ENCODE peak calls at places on chromosomes 6 and 20, in seven cellular contexts. X is lower lobe of right lung; S is CD8-positive, alpha-beta T cell; G is fibroblast of lung; Q is left ventricle myocardium inferior; J is GM23248; R is heart right ventricle. B is an unnamed sample. For H3K36me3, the result is how much of the 10 kb centered on the place peaks cover.

GRCh38 chr6:167116109-167116837 is 6.6 kb upstream of the CCR6 start:
- DNase-seq in X (no peak), Q (no peak), J (peak), R (no peak), G (no peak), S (no peak), B (peak)

GRCh38 chr6:161954699-161955276 is 680.9 kb upstream of the AGPAT4 start:
- DNase-seq in R (no peak), X (no peak), G (no peak), Q (no peak), S (no peak), J (no peak), B (no peak)

GRCh38 chr20:13006825-13007224 is 1.9 kb upstream of the SPTLC3 start:
- DNase-seq in Q (no peak), S (no peak), G (peak), J (peak), X (no peak), R (no peak), B (no peak)

GRCh38 chr6:13229205-13230085 is 98.9 kb downstream of the TBC1D7 start:
- DNase-seq in R (no peak), Q (no peak), X (no peak), S (peak), G (no peak), J (no peak), B (no peak)

GRCh38 chr20:53643031-53643832 is 49.6 kb upstream of the ZNF217 start:
- DNase-seq in Q (no peak), S (peak), G (peak), R (no peak), J (peak), X (peak), B (no peak)

GRCh38 chr6:131183427-131184095 is 48.3 kb downstream of the AKAP7 start:
- DNase-seq in Q (no peak), R (no peak), G (no peak), S (no peak), X (no peak), J (no peak), B (no peak)

GRCh38 chr6:129351807-129352206 is 358.2 kb downstream of the ARHGAP18 start:
- DNase-seq in R (no peak), S (no peak), J (no peak), X (no peak), Q (no peak), G (no peak), B (no peak)

GRCh38 chr6:113860165-113860955 is 3.2 kb downstream of the MARCKS start:
- DNase-seq in R (peak), J (peak), S (no peak), Q (peak), G (peak), X (no peak), B (peak)

GRCh38 chr20:43985121-43985520 is 70.5 kb downstream of the TOX2 start:
- DNase-seq in R (no peak), X (no peak), S (no peak), Q (no peak), G (no peak), J (no peak), B (no peak)

GRCh38 chr6:70834520-70834919 is 122.3 kb downstream of the B3GAT2 start:
- DNase-seq in R (no peak), X (no peak), G (peak), J (peak), S (no peak), Q (no peak), B (no peak)

GRCh38 chr6:81480139-81480538 is 272.3 kb downstream of the TENT5A start:
- DNase-seq in Q (no peak), J (peak), S (no peak), G (no peak), X (no peak), R (no peak), B (no peak)

GRCh38 chr6:122042851-122043250 is 356.6 kb upstream of the HSF2 start:
- DNase-seq in G (peak), Q (no peak), X (no peak), R (no peak), S (no peak), J (peak), B (peak)

GRCh38 chr6:35368038-35368887 is 25.9 kb downstream of the PPARD start:
- DNase-seq in J (peak), S (no peak), R (no peak), Q (no peak), G (no peak), X (no peak), B (no peak)

GRCh38 chr6:108719477-108719876 is 128.7 kb upstream of the ARMC2 start:
- DNase-seq in J (no peak), S (no peak), R (no peak), G (no peak), Q (no peak), X (no peak), B (no peak)

GRCh38 chr20:61554617-61555016 is 302.6 kb downstream of the CDH4 start:
- DNase-seq in R (no peak), X (no peak), Q (no peak), S (no peak), G (no peak), J (no peak), B (no peak)

GRCh38 chr6:57021086-57021720 is 25.3 kb upstream of the KIAA1586 start:
- DNase-seq in R (no peak), Q (no peak), J (peak), X (no peak), G (peak), S (no peak), B (no peak)

GRCh38 chr6:111527367-111527766 is 44.3 kb upstream of the REV3L start:
- DNase-seq in J (no peak), Q (no peak), X (no peak), G (no peak), S (no peak), R (no peak), B (no peak)

GRCh38 chr6:136757150-136757549 is 35.1 kb downstream of the MAP3K5 start:
- DNase-seq in X (no peak), G (no peak), R (no peak), S (no peak), J (peak), Q (no peak), B (no peak)

GRCh38 chr20:37640600-37641561 is 52.9 kb upstream of the CTNNBL1 start:
- DNase-seq in S (no peak), J (peak), G (peak), X (no peak), R (no peak), Q (no peak), B (no peak)

GRCh38 chr6:12504325-12504966 is 212.1 kb upstream of the PHACTR1 start:
- DNase-seq in R (no peak), S (no peak), G (no peak), X (no peak), J (peak), Q (no peak), B (no peak)

GRCh38 chr6:160378886-160379285 is 30.7 kb downstream of the SLC22A3 start:
- DNase-seq in S (no peak), G (peak), R (no peak), X (no peak), Q (no peak), J (peak), B (no peak)

GRCh38 chr6:168163096-168163731 is 84.2 kb upstream of the FRMD1 start:
- DNase-seq in J (no peak), Q (no peak), S (no peak), G (no peak), X (no peak), R (no peak), B (peak)

GRCh38 chr6:34098045-34098936 is 47.6 kb downstream of the GRM4 start:
- DNase-seq in G (no peak), S (no peak), R (no peak), Q (no peak), X (no peak), J (no peak), B (no peak)

GRCh38 chr6:166611631-166612030 is 15.4 kb downstream of the RPS6KA2 start:
- DNase-seq in X (no peak), J (no peak), G (no peak), Q (no peak), S (no peak), R (no peak), B (no peak)

GRCh38 chr20:38870733-38871559 is 55.3 kb upstream of the FAM83D start:
- DNase-seq in J (peak), Q (no peak), S (peak), R (no peak), G (no peak), X (no peak), B (no peak)

GRCh38 chr20:63682384-63683139 is 13.9 kb upstream of the TNFRSF6B start:
- DNase-seq in X (no peak), R (peak), S (no peak), J (peak), Q (peak), G (peak), B (peak)

GRCh38 chr6:112145080-112145573 is 57.7 kb downstream of the FAM229B start:
- DNase-seq in S (no peak), J (no peak), X (no peak), Q (no peak), G (no peak), R (no peak), B (peak)

GRCh38 chr6:33123732-33124524 is 48.1 kb downstream of the HLA-DPB1 start:
- DNase-seq in J (peak), X (no peak), S (no peak), R (no peak), G (peak), Q (no peak), B (no peak)

GRCh38 chr20:6501061-6501460 is 266.4 kb upstream of the BMP2 start:
- DNase-seq in J (peak), Q (no peak), R (no peak), G (peak), X (no peak), S (no peak), B (no peak)

GRCh38 chr20:36574278-36575065 is 1.1 kb downstream of the TGIF2 start:
- DNase-seq in R (peak), S (peak), Q (peak), X (peak), J (peak), G (peak), B (peak)

DNA sequence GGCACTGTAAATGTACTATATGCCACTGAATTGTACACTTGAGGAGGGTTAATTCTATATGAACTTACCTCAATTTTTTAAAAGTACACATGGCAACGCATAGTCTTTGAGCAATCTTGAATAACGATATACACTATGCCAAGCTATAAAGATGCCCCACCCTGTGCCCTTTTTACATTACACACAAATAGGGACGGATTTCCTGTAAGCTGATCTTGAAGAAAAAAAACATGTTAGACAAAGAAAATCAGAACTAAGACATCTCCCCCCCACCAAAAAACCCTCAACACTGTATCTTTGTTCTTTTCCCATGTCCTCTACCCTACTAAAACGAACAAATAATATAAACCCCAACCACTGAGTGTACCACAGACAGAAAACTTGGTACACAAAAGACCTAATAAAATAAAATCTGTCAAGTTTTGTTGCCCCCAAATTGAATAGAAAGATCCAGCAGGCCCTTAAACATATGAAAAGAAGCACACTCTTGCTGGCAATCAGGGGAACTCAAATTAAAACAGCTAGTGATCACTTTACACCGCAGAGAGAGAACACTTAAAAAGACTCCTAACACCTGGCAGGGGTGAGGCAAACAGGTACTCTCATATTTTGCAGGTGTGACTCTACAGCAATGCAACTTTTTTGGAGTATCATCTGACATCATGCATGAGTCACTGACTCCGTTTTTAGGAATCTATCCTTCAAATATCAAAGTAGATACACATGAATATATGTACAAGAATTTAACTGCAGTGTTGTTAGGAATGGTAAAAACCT is 29.6 kb downstream of the BACH2 start:
- DNase-seq in J (no peak), S (peak), Q (no peak), R (no peak), G (no peak), X (no peak), B (no peak)
- H3K36me3 ChIP-seq in J (under half), S (under half), Q (under half), R (under half), G (under half), X (under half), B (under half)

GRCh38 chr20:3728354-3728753 is 4.1 kb upstream of the HSPA12B start:
- DNase-seq in G (no peak), R (no peak), J (no peak), X (no peak), Q (no peak), S (no peak), B (no peak)
- H3K27ac ChIP-seq in G (no peak), R (peak), J (no peak), X (no peak), Q (peak), S (no peak), B (peak)

GRCh38 chr6:158501638-158502592 is 58.0 kb upstream of the TMEM181 start:
- DNase-seq in X (no peak), R (no peak), J (no peak), S (no peak), G (no peak), Q (no peak), B (no peak)

GRCh38 chr6:158497620-158498019 is 62.3 kb upstream of the TMEM181 start:
- DNase-seq in G (no peak), S (no peak), Q (no peak), X (no peak), R (no peak), J (no peak), B (no peak)

GRCh38 chr6:158500016-158500735 is 59.7 kb upstream of the TMEM181 start:
- DNase-seq in J (peak), Q (no peak), R (no peak), G (peak), X (no peak), S (no peak), B (no peak)

GRCh38 chr6:158498362-158498761 is 61.5 kb upstream of the TMEM181 start:
- DNase-seq in J (no peak), X (no peak), S (no peak), G (no peak), R (no peak), Q (no peak), B (no peak)

GRCh38 chr6:158499601-158500000 is 60.3 kb upstream of the TMEM181 start:
- DNase-seq in X (no peak), R (no peak), S (no peak), J (no peak), G (no peak), Q (no peak), B (no peak)
- H3K36me3 ChIP-seq in X (half or more), R (half or more), S (under half), J (under half), G (under half), Q (half or more), B (under half)

DNA sequence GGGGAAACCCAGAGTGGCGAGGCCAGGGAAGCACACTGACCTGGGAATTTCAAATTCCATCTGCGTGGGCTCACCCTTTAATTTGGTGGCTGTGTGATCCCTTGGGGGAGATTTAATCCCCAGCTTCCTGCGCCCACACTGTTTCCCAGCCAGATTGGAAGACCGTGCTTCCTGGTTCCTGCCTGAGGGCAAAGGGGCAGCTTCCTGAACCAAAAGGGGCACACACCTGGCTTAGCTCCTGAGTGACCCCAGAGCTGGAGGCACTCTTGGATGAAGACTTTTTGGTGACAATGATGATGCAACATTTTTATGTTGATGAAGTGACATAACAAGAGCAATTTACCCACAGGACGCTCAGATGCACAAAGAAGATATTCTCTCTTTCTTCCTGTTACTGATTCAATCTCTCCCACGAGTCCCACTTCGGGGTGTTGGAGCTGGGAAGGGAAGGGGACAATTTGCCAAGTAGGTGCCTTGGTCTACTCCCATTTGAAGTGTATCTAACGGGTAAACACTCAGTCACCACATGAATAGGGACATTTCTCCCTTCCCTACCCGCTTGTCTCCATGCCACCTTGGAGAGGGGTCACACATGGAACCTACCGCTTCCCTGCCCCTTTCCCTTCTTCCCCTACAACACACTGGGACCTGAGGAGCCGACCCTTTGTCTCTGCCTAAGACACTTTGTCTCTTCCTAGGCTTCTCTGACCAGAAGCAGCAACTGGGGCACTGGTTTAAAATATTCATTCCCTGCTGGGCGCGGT is 28.6 kb upstream of the CDKN1A start:
- DNase-seq in S (no peak), Q (no peak), J (no peak), R (no peak), X (no peak), G (no peak), B (no peak)
- H3K27ac ChIP-seq in S (no peak), Q (no peak), J (no peak), R (no peak), X (no peak), G (no peak), B (no peak)

GRCh38 chr6:15500078-15500740 is 162.6 kb downstream of the DTNBP1 start:
- DNase-seq in X (no peak), R (no peak), S (no peak), Q (no peak), G (no peak), J (no peak), B (no peak)
- H3K36me3 ChIP-seq in X (half or more), R (half or more), S (under half), Q (under half), G (under half), J (under half), B (under half)

GRCh38 chr20:49768204-49769124 is 44.2 kb upstream of the SLC9A8 start:
- DNase-seq in J (peak), Q (no peak), S (no peak), R (no peak), X (peak), G (peak), B (peak)
- H3K27ac ChIP-seq in J (peak), Q (peak), S (no peak), R (peak), X (peak), G (no peak), B (peak)

DNA sequence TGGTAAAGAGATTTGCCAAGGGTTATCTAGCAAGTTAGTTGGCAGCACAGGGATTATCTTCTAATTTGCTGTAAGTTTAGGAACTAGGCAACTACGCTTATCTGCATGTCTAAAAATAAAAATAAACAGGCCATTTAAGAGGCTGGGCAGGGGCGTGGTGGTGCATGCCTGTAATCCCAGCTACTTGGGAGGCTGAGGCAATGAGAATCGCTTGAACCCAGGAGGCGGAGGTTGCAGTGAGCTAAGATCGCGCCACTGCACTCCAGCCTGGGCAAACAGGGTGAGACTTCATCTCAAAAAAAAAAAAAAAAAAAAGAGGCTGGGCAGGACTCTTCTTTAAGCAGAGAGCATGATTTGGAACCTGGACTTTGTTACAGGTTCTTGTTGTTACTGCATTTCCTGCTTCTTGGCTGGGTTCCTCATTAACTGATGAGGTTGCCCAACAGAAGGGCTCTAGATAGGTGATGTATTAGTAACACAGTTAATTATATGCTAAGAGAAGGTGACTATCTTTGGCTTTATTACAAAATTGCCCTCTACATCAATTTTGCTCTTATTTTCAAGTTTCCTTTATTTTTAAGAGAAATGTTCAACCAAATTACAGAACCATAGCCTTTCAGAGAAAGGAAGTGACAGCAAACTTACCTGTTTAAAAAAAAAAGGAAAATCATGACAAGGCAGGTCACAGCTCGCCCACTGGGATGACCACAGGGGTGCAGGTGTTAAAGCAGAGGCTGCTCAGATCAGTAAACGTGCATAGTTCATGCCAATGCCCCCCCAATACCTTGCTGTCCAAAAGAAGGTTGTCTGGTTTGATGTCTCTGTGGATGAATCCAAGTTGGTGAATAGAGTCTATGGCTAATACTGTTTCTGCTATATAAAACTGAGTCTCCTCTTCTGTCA is 32.5 kb downstream of the STK38 start:
- DNase-seq in R (no peak), G (no peak), X (no peak), J (no peak), Q (no peak), S (no peak), B (no peak)
- H3K36me3 ChIP-seq in R (half or more), G (under half), X (half or more), J (half or more), Q (half or more), S (under half), B (under half)

B was measured in uterus.